ENCODE peak calls at places on chromosomes 16 and 17, in ten cellular contexts. H is left lung, F is GM20000, A is cardiac fibroblast, U is heart left ventricle, Y is AG09319, E is IMR-90, S is cardiac muscle cell, X is OCI-LY7, Q is tibial artery. V is an unnamed sample.

GRCh38 chr16:12320298-12320706 is 343.8 kb downstream of the SNX29 start:
- DNase-seq in H (no peak), F (no peak), A (peak), U (no peak), Y (no peak), E (peak), S (no peak), X (peak), Q (no peak), V (no peak)

GRCh38 chr16:89407282-89407924 is 83.0 kb downstream of the ANKRD11 start:
- DNase-seq in H (no peak), F (no peak), A (no peak), U (no peak), Y (no peak), E (no peak), S (no peak), X (no peak), Q (no peak), V (no peak)

GRCh38 chr16:9256196-9256595 is 164.8 kb downstream of the HAPSTR1 start:
- DNase-seq in H (no peak), F (peak), A (no peak), U (no peak), Y (no peak), E (no peak), S (no peak), X (peak), Q (no peak), V (peak)

GRCh38 chr17:8126306-8127066 is 2.6 kb upstream of the HES7 start:
- DNase-seq in H (no peak), F (peak), A (peak), U (no peak), Y (no peak), E (peak), S (no peak), X (peak), Q (no peak), V (peak)

GRCh38 chr16:28130099-28131088 is 66.9 kb upstream of the GSG1L start:
- DNase-seq in H (no peak), F (no peak), A (no peak), U (no peak), Y (peak), E (no peak), S (no peak), X (no peak), Q (no peak), V (no peak)

GRCh38 chr17:73625006-73625405 is 19.2 kb downstream of the SDK2 start:
- DNase-seq in H (no peak), F (no peak), A (no peak), U (no peak), Y (no peak), E (no peak), S (no peak), X (no peak), Q (no peak), V (no peak)

GRCh38 chr17:63480826-63481487 is 4.1 kb downstream of the ACE start:
- DNase-seq in H (no peak), F (no peak), A (no peak), U (peak), Y (no peak), E (no peak), S (no peak), X (peak), Q (no peak), V (no peak)

GRCh38 chr17:44898768-44899073 is 524 bp downstream of the EFTUD2 start:
- DNase-seq in H (peak), F (no peak), A (no peak), U (no peak), Y (no peak), E (no peak), S (peak), X (no peak), Q (no peak), V (no peak)

GRCh38 chr17:44922746-44923470 is 7.6 kb upstream of the GFAP start:
- DNase-seq in H (peak), F (no peak), A (no peak), U (no peak), Y (no peak), E (no peak), S (no peak), X (no peak), Q (no peak), V (no peak)

GRCh38 chr17:16910341-16910740 is 61.6 kb downstream of the TNFRSF13B start:
- DNase-seq in H (peak), F (no peak), A (no peak), U (no peak), Y (no peak), E (no peak), S (no peak), X (no peak), Q (no peak), V (no peak)

GRCh38 chr16:57616871-57617270 is 11.6 kb upstream of the ADGRG1 start:
- DNase-seq in H (peak), F (no peak), A (peak), U (no peak), Y (no peak), E (no peak), S (peak), X (no peak), Q (no peak), V (no peak)

GRCh38 chr16:43294-43693 is 10.1 kb downstream of the POLR3K start:
- DNase-seq in H (no peak), F (no peak), A (no peak), U (no peak), Y (no peak), E (peak), S (no peak), X (no peak), Q (no peak), V (no peak)

GRCh38 chr16:71915350-71915749 is 20.0 kb downstream of the IST1 start:
- DNase-seq in H (no peak), F (no peak), A (no peak), U (no peak), Y (no peak), E (no peak), S (no peak), X (no peak), Q (no peak), V (no peak)

GRCh38 chr17:79501910-79502309 is 108.9 kb downstream of the RBFOX3 start:
- DNase-seq in H (no peak), F (no peak), A (no peak), U (no peak), Y (no peak), E (no peak), S (no peak), X (no peak), Q (no peak), V (no peak)

GRCh38 chr17:43669971-43670644 is 8.4 kb upstream of the MEOX1 start:
- DNase-seq in H (no peak), F (no peak), A (no peak), U (no peak), Y (no peak), E (peak), S (no peak), X (no peak), Q (no peak), V (peak)

GRCh38 chr17:69960755-69961154 is 114.3 kb upstream of the KCNJ16 start:
- DNase-seq in H (no peak), F (no peak), A (no peak), U (peak), Y (no peak), E (no peak), S (no peak), X (no peak), Q (peak), V (no peak)

GRCh38 chr17:34095101-34095500 is 160.0 kb upstream of the CCL2 start:
- DNase-seq in H (no peak), F (no peak), A (no peak), U (no peak), Y (no peak), E (no peak), S (no peak), X (no peak), Q (no peak), V (no peak)

GRCh38 chr17:72404872-72405271 is 284.1 kb downstream of the SOX9 start:
- DNase-seq in H (no peak), F (no peak), A (peak), U (no peak), Y (no peak), E (peak), S (peak), X (no peak), Q (no peak), V (no peak)

GRCh38 chr16:4381072-4381934 is 9.7 kb downstream of the VASN start:
- DNase-seq in H (no peak), F (no peak), A (no peak), U (peak), Y (no peak), E (no peak), S (no peak), X (no peak), Q (no peak), V (no peak)

GRCh38 chr16:28616636-28617035 is 6.8 kb upstream of the SULT1A1 start:
- DNase-seq in H (no peak), F (no peak), A (no peak), U (no peak), Y (no peak), E (no peak), S (peak), X (no peak), Q (no peak), V (no peak)

GRCh38 chr17:50283714-50284432 is 9.6 kb downstream of the TMEM92 start:
- DNase-seq in H (no peak), F (no peak), A (no peak), U (no peak), Y (no peak), E (no peak), S (no peak), X (no peak), Q (no peak), V (no peak)

GRCh38 chr17:15378243-15378642 is 36.8 kb upstream of the TEKT3 start:
- DNase-seq in H (no peak), F (no peak), A (no peak), U (no peak), Y (no peak), E (no peak), S (no peak), X (no peak), Q (no peak), V (no peak)

GRCh38 chr16:86681440-86681838 is 103.1 kb downstream of the FOXL1 start:
- DNase-seq in H (no peak), F (no peak), A (peak), U (no peak), Y (no peak), E (no peak), S (peak), X (no peak), Q (peak), V (no peak)

GRCh38 chr16:19886061-19886792 is 1.6 kb upstream of the GPRC5B start:
- DNase-seq in H (peak), F (peak), A (peak), U (peak), Y (no peak), E (peak), S (peak), X (peak), Q (peak), V (peak)

GRCh38 chr17:81538651-81539570 is 10.7 kb downstream of the FSCN2 start:
- DNase-seq in H (no peak), F (no peak), A (no peak), U (no peak), Y (no peak), E (no peak), S (no peak), X (no peak), Q (no peak), V (no peak)

GRCh38 chr16:4847774-4848587 is 700 bp downstream of the UBN1 start:
- DNase-seq in H (peak), F (peak), A (peak), U (peak), Y (peak), E (peak), S (peak), X (peak), Q (peak), V (peak)

GRCh38 chr16:11914759-11915643 is 755 bp downstream of the GSPT1 start:
- DNase-seq in H (peak), F (peak), A (peak), U (peak), Y (no peak), E (peak), S (peak), X (peak), Q (peak), V (peak)

GRCh38 chr17:32189343-32189742 is 47.0 kb downstream of the RHOT1 start:
- DNase-seq in H (no peak), F (no peak), A (no peak), U (no peak), Y (no peak), E (no peak), S (no peak), X (no peak), Q (no peak), V (no peak)

GRCh38 chr17:48441231-48441711 is 11.3 kb upstream of the SKAP1 start:
- DNase-seq in H (no peak), F (peak), A (no peak), U (no peak), Y (no peak), E (no peak), S (peak), X (peak), Q (no peak), V (no peak)

GRCh38 chr16:78562650-78563049 is 463.2 kb downstream of the WWOX start:
- DNase-seq in H (no peak), F (no peak), A (no peak), U (no peak), Y (no peak), E (no peak), S (no peak), X (no peak), Q (no peak), V (no peak)

GRCh38 chr17:9115446-9116265 is 94.3 kb downstream of the NTN1 start:
- DNase-seq in H (peak), F (no peak), A (peak), U (peak), Y (peak), E (peak), S (peak), X (no peak), Q (peak), V (peak)

GRCh38 chr16:73037331-73037745 is 10.6 kb downstream of the ZFHX3 start:
- DNase-seq in H (peak), F (no peak), A (no peak), U (peak), Y (no peak), E (no peak), S (no peak), X (no peak), Q (peak), V (no peak)

GRCh38 chr16:5041604-5042133 is 7.9 kb upstream of the NAGPA start:
- DNase-seq in H (peak), F (peak), A (peak), U (no peak), Y (no peak), E (peak), S (peak), X (no peak), Q (no peak), V (no peak)

GRCh38 chr16:5175263-5175662 is 77.7 kb upstream of the EEF2KMT start:
- DNase-seq in H (no peak), F (no peak), A (no peak), U (no peak), Y (no peak), E (no peak), S (no peak), X (no peak), Q (no peak), V (peak)

GRCh38 chr17:382644-383533 is 30.3 kb upstream of the RPH3AL start:
- DNase-seq in H (no peak), F (no peak), A (peak), U (peak), Y (no peak), E (peak), S (peak), X (no peak), Q (no peak), V (peak)

GRCh38 chr16:65083181-65083845 is 38.5 kb downstream of the CDH11 start:
- DNase-seq in H (no peak), F (no peak), A (peak), U (no peak), Y (no peak), E (peak), S (peak), X (no peak), Q (no peak), V (no peak)
- TF ChIP-seq CTCF in H (no peak), F (no peak), A (no peak), U (no peak), Y (no peak), E (no peak), S (no peak), X (no peak), Q (no peak), V (no peak)

DNA sequence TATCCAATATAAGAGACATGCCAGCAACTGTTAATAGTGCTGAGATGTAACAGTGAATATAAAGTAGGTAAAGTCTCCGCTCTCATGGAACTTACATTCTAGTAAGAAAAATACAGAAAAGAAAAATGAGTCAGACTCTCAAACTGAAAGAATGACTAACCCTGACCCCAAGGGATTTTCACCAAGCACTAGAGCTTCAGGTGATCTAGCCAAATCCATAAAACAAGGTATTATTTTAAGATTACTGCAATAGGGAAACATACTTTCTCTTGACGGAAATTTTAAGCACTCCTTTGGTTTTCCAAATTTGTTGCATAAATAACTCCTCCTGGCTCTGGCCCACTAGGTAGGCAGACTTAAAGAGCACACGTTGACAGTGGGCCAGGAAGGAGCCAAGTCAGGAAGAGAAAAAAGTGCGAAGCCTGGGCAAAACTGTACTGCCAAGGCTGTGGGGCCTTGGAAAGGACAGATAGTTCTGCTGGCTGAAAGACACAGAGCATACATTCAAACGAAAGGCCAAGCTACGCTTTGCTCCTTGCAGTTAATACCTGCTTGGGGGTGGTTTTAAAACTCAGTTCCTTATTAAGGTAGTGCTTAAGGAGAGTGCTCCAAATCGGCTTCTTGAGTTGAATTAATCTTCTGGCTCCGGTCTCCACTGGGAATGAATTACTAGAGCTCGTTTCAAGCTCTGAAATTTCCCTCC is 1.4 kb downstream of the GOT2 start:
- DNase-seq in H (no peak), F (peak), A (peak), U (no peak), Y (no peak), E (peak), S (peak), X (peak), Q (no peak), V (no peak)
- TF ChIP-seq CTCF in H (no peak), F (no peak), A (no peak), U (no peak), Y (no peak), E (no peak), S (no peak), X (no peak), Q (no peak), V (no peak)

GRCh38 chr16:49688298-49688697 is 167.6 kb downstream of the ZNF423 start:
- DNase-seq in H (no peak), F (no peak), A (no peak), U (no peak), Y (no peak), E (no peak), S (no peak), X (no peak), Q (no peak), V (no peak)
- TF ChIP-seq CTCF in H (no peak), F (no peak), A (no peak), U (no peak), Y (no peak), E (no peak), S (no peak), X (no peak), Q (no peak), V (no peak)

GRCh38 chr17:59611503-59611902 is 8.2 kb upstream of the CLTC start:
- DNase-seq in H (no peak), F (no peak), A (no peak), U (no peak), Y (no peak), E (no peak), S (no peak), X (no peak), Q (no peak), V (no peak)

GRCh38 chr17:59607061-59607460 is 12.6 kb upstream of the CLTC start:
- DNase-seq in H (no peak), F (no peak), A (no peak), U (no peak), Y (no peak), E (no peak), S (no peak), X (no peak), Q (no peak), V (no peak)

GRCh38 chr17:59607817-59608403 is 11.8 kb upstream of the CLTC start:
- DNase-seq in H (no peak), F (no peak), A (peak), U (no peak), Y (no peak), E (no peak), S (no peak), X (peak), Q (no peak), V (no peak)
- TF ChIP-seq CTCF in H (no peak), F (no peak), A (peak), U (no peak), Y (no peak), E (peak), S (peak), X (peak), Q (no peak), V (no peak)

DNA sequence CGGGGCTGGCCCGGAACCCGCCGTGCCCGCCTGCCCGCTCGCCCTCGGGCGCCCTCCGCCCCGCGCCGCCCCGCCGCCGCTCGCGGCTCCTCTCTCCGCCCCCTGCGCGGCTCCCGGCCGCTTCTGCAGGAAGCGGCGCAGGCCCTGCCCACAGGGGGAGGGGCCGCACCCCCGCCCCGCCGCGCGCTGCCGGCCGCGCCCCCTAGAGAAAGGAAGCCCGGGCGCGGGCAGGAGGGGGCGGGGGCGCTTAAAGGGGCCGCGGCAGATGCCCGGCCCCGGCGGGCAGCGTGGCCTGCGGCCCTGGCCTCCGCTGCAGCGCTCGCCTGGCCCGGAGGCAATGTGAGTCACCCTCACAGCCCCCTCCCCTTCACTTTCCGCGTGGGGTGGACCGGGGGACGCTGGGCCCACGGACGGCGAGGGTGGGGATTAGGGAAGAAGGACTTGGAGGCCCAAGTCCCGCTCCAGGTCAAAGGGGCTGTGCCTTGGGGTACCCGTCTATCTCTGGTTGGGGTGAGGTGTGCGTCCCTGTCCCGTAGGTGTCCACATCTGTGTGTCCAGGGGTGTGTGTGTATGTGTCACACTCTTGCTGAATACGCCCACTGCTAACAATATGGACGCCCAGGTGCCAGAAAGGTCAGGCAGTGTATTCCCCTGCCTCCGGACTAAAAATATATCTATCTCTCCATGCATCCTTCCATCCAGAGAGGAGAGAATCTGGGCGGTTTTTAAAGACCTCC is at the start of gene GIT1:
- DNase-seq in H (peak), F (peak), A (peak), U (peak), Y (peak), E (peak), S (peak), X (peak), Q (peak), V (peak)
- TF ChIP-seq CTCF in H (no peak), F (no peak), A (no peak), U (no peak), Y (no peak), E (peak), S (no peak), X (peak), Q (no peak), V (no peak)

V was measured in mucosa of descending colon.